ENCODE peak calls at places on chromosome 12, in nine cellular contexts. I, K, N, U, F, V, Y, B and Q are unnamed samples.

GRCh38 chr12:89461649-89462612 is 62.7 kb downstream of the GALNT4 start:
- DNase-seq in F (no peak), B (no peak), I (peak), U (peak), K (no peak), V (no peak), N (peak), Y (peak), Q (peak)

GRCh38 chr12:111436811-111437210 is 31.1 kb downstream of the SH2B3 start:
- DNase-seq in N (no peak), I (no peak), B (no peak), V (no peak), K (no peak), Y (no peak), F (no peak), U (no peak), Q (no peak)

GRCh38 chr12:130366159-130366558 is 28.5 kb downstream of the PIWIL1 start:
- DNase-seq in F (no peak), Y (no peak), K (no peak), N (no peak), U (no peak), V (no peak), B (no peak), I (no peak), Q (no peak)

GRCh38 chr12:70994217-70994788 is 73.8 kb upstream of the PTPRR start:
- DNase-seq in N (peak), U (no peak), V (no peak), Y (peak), F (peak), I (peak), B (no peak), K (no peak), Q (peak)

GRCh38 chr12:120532701-120533238 is 1.4 kb upstream of the RNF10 start:
- DNase-seq in I (no peak), B (no peak), V (no peak), Y (no peak), N (no peak), U (no peak), K (no peak), F (no peak), Q (no peak)

GRCh38 chr12:129558036-129558435 is 345.8 kb downstream of the TMEM132D start:
- DNase-seq in U (no peak), Y (no peak), K (no peak), I (peak), B (no peak), N (no peak), F (no peak), V (no peak), Q (no peak)

GRCh38 chr12:44774815-44775411 is 101.2 kb downstream of the NELL2 start:
- DNase-seq in U (peak), Y (peak), F (no peak), N (peak), B (peak), I (no peak), K (peak), V (no peak), Q (peak)

GRCh38 chr12:19739195-19739776 is 300.0 kb downstream of the AEBP2 start:
- DNase-seq in Y (peak), K (no peak), I (peak), B (peak), F (no peak), U (peak), V (peak), N (peak), Q (peak)

GRCh38 chr12:131142891-131143637 is 189.4 kb downstream of the ADGRD1 start:
- DNase-seq in Y (no peak), F (no peak), I (no peak), V (no peak), U (no peak), K (no peak), B (no peak), N (no peak), Q (no peak)

GRCh38 chr12:25783566-25783965 is 174.9 kb upstream of the RASSF8 start:
- DNase-seq in K (no peak), N (no peak), I (no peak), B (no peak), V (no peak), Y (no peak), F (no peak), U (no peak), Q (no peak)

GRCh38 chr12:77893918-77894317 is 63.2 kb downstream of the NAV3 start:
- DNase-seq in U (no peak), I (peak), V (no peak), N (no peak), B (peak), Y (peak), K (no peak), F (no peak), Q (peak)

GRCh38 chr12:96247567-96247962 is 53.4 kb downstream of the ELK3 start:
- DNase-seq in N (no peak), K (no peak), U (no peak), Y (peak), I (peak), F (no peak), B (no peak), V (no peak), Q (peak)

GRCh38 chr12:30200864-30201263 is 417.1 kb upstream of the TMTC1 start:
- DNase-seq in F (no peak), Y (peak), N (no peak), U (peak), K (peak), V (no peak), I (peak), B (no peak), Q (no peak)

GRCh38 chr12:52244615-52244994 is 11.6 kb downstream of the KRT7 start:
- DNase-seq in B (no peak), U (no peak), I (no peak), V (no peak), F (no peak), K (no peak), N (no peak), Y (peak), Q (no peak)

GRCh38 chr12:100986595-100987547 is 192.3 kb downstream of the ANO4 start:
- DNase-seq in B (no peak), N (peak), F (peak), U (peak), Y (peak), I (peak), V (no peak), K (no peak), Q (no peak)

GRCh38 chr12:6554990-6555691 is 701 bp downstream of the IFFO1 start:
- DNase-seq in N (no peak), U (peak), Y (peak), F (no peak), V (no peak), B (no peak), I (peak), K (peak), Q (no peak)

GRCh38 chr12:56221233-56221756 is 427 bp downstream of the RNF41 start:
- DNase-seq in B (peak), N (peak), F (peak), V (peak), I (peak), K (peak), U (peak), Y (peak), Q (peak)

GRCh38 chr12:110538869-110539622 is 36.9 kb downstream of the RAD9B start:
- DNase-seq in V (no peak), F (no peak), B (peak), N (no peak), K (no peak), U (no peak), I (no peak), Y (no peak), Q (no peak)

GRCh38 chr12:131988054-131988796 is 38.5 kb downstream of the EP400 start:
- DNase-seq in F (no peak), N (no peak), Y (no peak), U (peak), K (peak), I (no peak), V (no peak), B (no peak), Q (no peak)

GRCh38 chr12:30508205-30508967 is 187.3 kb downstream of the IPO8 start:
- DNase-seq in N (no peak), V (no peak), U (no peak), F (no peak), K (no peak), Y (no peak), B (no peak), I (no peak), Q (no peak)

GRCh38 chr12:3135522-3136461 is 58.6 kb downstream of the TSPAN9 start:
- DNase-seq in B (peak), K (no peak), U (peak), V (no peak), I (peak), F (no peak), N (peak), Y (peak), Q (peak)

GRCh38 chr12:2244013-2244861 is 191.4 kb downstream of the CACNA1C start:
- DNase-seq in N (peak), U (peak), I (peak), F (peak), V (no peak), B (no peak), Y (peak), K (no peak), Q (peak)

GRCh38 chr12:97313471-97314190 is 149.0 kb upstream of the RMST start:
- DNase-seq in U (peak), I (peak), B (no peak), K (no peak), F (no peak), V (no peak), Y (no peak), N (no peak), Q (no peak)

GRCh38 chr12:49797452-49797782 is 30.8 kb downstream of the NCKAP5L start:
- DNase-seq in I (no peak), U (no peak), Y (no peak), N (no peak), K (no peak), V (no peak), F (no peak), B (no peak), Q (no peak)

GRCh38 chr12:23775208-23775607 is 174.3 kb downstream of the SOX5 start:
- DNase-seq in B (no peak), N (no peak), Y (no peak), U (no peak), I (no peak), V (no peak), K (no peak), F (no peak), Q (no peak)

GRCh38 chr12:57526477-57527126 is 4.0 kb downstream of the MBD6 start:
- DNase-seq in F (no peak), N (no peak), K (no peak), Y (no peak), I (no peak), B (no peak), U (no peak), V (no peak), Q (no peak)

GRCh38 chr12:122726056-122726558 is 4.5 kb downstream of the HCAR1 start:
- DNase-seq in I (peak), V (no peak), U (peak), N (no peak), F (no peak), K (no peak), B (no peak), Y (no peak), Q (peak)

GRCh38 chr12:130664772-130665171 is 51.3 kb downstream of the RIMBP2 start:
- DNase-seq in N (no peak), Y (no peak), F (no peak), I (no peak), B (no peak), U (no peak), K (no peak), V (no peak), Q (no peak)

GRCh38 chr12:96274331-96274730 is 80.2 kb downstream of the ELK3 start:
- DNase-seq in V (no peak), Y (peak), F (peak), I (peak), K (no peak), N (peak), U (no peak), B (no peak), Q (peak)

GRCh38 chr12:14514154-14514842 is 53.4 kb downstream of the PLBD1 start:
- DNase-seq in N (peak), U (peak), B (peak), Y (peak), F (no peak), I (peak), K (no peak), V (peak), Q (peak)

GRCh38 chr12:25587346-25587745 is 34.3 kb upstream of the LMNTD1 start:
- DNase-seq in U (no peak), I (no peak), B (no peak), K (no peak), N (no peak), V (no peak), Y (no peak), F (no peak), Q (no peak)

GRCh38 chr12:53938276-53939140 is at the start of gene HOXC13:
- DNase-seq in F (no peak), B (peak), I (no peak), V (no peak), N (peak), U (peak), K (peak), Y (peak), Q (peak)

GRCh38 chr12:54432815-54433164 is 13.7 kb upstream of the ITGA5 start:
- DNase-seq in N (no peak), Y (no peak), K (peak), B (no peak), V (peak), F (no peak), U (no peak), I (no peak), Q (no peak)

GRCh38 chr12:60072911-60073310 is 477.1 kb downstream of the SLC16A7 start:
- DNase-seq in K (no peak), N (peak), U (peak), I (peak), F (peak), Y (peak), V (no peak), B (no peak), Q (peak)

GRCh38 chr12:66662729-66663128 is 16.1 kb downstream of the GRIP1 start:
- DNase-seq in N (peak), I (peak), Y (peak), U (no peak), F (no peak), K (no peak), V (no peak), B (no peak), Q (peak)

GRCh38 chr12:113479578-113480335 is 8.1 kb upstream of the LHX5 start:
- DNase-seq in N (peak), I (peak), F (no peak), U (peak), B (peak), Y (peak), V (peak), K (no peak), Q (no peak)

GRCh38 chr12:49800421-49801140 is 27.6 kb downstream of the NCKAP5L start:
- DNase-seq in Y (no peak), U (no peak), V (no peak), F (no peak), I (no peak), K (no peak), N (no peak), B (no peak), Q (no peak)

GRCh38 chr12:42237853-42238239 is 202 bp downstream of the YAF2 start:
- DNase-seq in V (no peak), U (no peak), K (no peak), Y (no peak), N (no peak), B (no peak), F (no peak), I (no peak), Q (no peak)

GRCh38 chr12:98754095-98754494 is 109.0 kb downstream of the APAF1 start:
- DNase-seq in N (peak), Y (peak), V (no peak), B (no peak), F (peak), K (no peak), I (peak), U (peak), Q (peak)

GRCh38 chr12:111367661-111368221 is 1.2 kb downstream of the PHETA1 start:
- DNase-seq in N (no peak), K (no peak), F (no peak), U (peak), I (peak), V (no peak), Y (peak), B (peak), Q (no peak)

GRCh38 chr12:118373628-118374027 is 921 bp upstream of the TAOK3 start:
- DNase-seq in V (no peak), Y (no peak), B (peak), U (no peak), F (no peak), K (no peak), N (no peak), I (no peak), Q (no peak)

GRCh38 chr12:118371354-118372282 is 1.1 kb downstream of the TAOK3 start:
- DNase-seq in F (no peak), K (peak), U (peak), N (peak), I (peak), Y (peak), V (peak), B (peak), Q (no peak)

GRCh38 chr12:118372541-118373495 is at the start of gene TAOK3:
- DNase-seq in F (peak), I (peak), K (peak), Y (peak), N (peak), V (peak), U (peak), B (peak), Q (peak)

GRCh38 chr12:118374126-118374725 is 1.5 kb upstream of the TAOK3 start:
- DNase-seq in U (no peak), B (no peak), N (no peak), F (no peak), V (no peak), K (no peak), Y (no peak), I (no peak), Q (no peak)

DNA sequence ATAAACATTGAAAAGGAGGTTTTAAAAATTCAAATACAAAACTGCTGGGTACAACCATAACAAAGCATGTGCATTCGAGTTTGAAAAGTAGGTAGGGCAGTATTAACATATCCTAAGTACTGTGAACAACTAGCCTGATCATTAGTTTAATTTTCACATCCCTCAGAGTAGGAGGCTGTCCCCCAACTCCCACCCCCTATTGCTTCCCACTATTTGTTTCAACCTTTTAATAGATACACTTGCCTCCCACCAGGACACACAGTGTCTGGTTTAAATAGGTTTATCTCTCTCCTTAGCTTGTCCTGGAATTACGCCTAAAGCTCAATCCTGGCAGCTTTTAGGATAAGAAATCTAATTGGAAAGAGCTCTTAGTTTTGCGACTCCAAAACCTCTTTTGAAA is 2.1 kb downstream of the TAOK3 start:
- DNase-seq in K (no peak), F (no peak), Y (no peak), I (no peak), N (no peak), B (no peak), V (no peak), U (peak), Q (no peak)
- H3K4me3 ChIP-seq in K (peak), F (peak), Y (no peak), I (peak), N (peak), B (no peak), V (no peak), U (no peak), Q (peak)

GRCh38 chr12:124006582-124007170 is 33.7 kb downstream of the ZNF664 start:
- DNase-seq in F (no peak), V (no peak), I (no peak), U (no peak), Y (no peak), K (no peak), B (no peak), N (no peak), Q (no peak)
- H3K4me3 ChIP-seq in F (no peak), V (no peak), I (no peak), U (no peak), Y (no peak), K (no peak), B (no peak), N (no peak), Q (no peak)

DNA sequence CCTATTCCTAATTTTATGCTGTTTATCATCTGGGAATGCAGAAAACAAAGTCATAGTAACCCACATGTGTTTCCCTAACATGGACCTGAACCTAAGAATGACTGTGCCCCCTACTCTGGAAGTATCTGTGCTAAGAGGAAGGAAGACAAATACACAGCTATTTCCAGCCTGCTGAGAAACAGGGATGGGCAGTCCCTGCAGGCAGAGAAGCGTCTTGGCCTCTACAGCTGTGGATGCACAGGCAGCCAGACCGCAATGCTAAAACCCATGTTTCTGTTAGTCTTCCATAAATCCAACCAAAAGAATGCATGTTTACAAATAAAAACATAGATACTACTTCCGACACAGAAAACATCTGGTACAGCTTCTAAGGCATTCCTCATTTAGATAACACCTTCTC is 56.1 kb downstream of the DUSP16 start:
- DNase-seq in N (peak), I (no peak), K (no peak), B (no peak), U (peak), Y (peak), F (no peak), V (peak), Q (no peak)
- H3K4me3 ChIP-seq in N (peak), I (peak), K (peak), B (no peak), U (no peak), Y (no peak), F (no peak), V (peak), Q (no peak)

DNA sequence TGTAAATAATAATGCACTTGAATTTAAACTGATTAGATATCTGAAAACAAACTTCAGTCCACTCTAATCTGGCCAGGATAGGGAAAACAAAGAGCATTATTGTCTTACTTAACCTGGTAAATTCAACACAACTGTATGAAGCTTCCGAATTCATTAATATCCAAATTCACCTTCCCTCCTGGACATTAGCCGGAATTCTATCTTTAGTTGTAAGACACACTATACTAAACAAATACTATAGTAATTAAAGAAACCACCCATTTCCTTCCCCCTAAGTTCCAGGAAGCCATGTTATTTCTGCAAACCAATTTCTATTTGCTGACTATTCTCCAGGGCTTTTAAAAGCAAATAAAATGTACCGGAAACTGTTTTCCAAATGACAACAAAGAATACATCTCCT is 122.7 kb upstream of the MDM1 start:
- DNase-seq in U (no peak), V (no peak), I (no peak), N (no peak), F (no peak), B (no peak), Y (no peak), K (no peak), Q (no peak)
- H3K4me3 ChIP-seq in U (no peak), V (no peak), I (no peak), N (no peak), F (no peak), B (no peak), Y (no peak), K (no peak), Q (no peak)

DNA sequence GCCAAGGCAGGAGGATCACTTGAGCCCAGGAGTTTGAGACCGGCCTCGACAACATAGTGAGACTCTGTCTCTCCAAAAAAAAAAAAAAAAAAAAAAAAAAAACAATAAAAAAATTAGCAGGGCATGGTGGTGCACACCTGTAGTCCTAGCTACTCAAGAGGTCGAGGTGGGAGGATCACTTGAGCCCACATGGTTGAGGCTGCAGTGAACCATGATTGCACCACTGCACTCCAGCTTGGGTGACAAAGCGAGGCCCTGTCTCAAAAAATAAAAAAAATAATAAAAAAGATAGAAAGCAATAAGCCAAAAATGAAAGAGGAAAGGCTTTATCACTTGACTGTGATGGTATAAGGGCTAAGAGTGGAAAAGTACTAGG is 10.2 kb upstream of the PEBP1 start:
- DNase-seq in B (no peak), K (no peak), V (no peak), I (no peak), N (no peak), U (no peak), F (no peak), Y (no peak), Q (no peak)
- H3K4me3 ChIP-seq in B (no peak), K (no peak), V (no peak), I (no peak), N (no peak), U (no peak), F (no peak), Y (no peak), Q (no peak)